ENCODE peak calls at places on chromosomes 16 and 17, in ten cellular contexts. O is A549, P is K562, H is stomach, M is transverse colon, B is esophagus muscularis mucosa, R is HepG2, F is tibial nerve, X is sigmoid colon, Y is SK-N-SH. N is an unnamed sample. For H3K4me1, the result is how much of the 10 kb centered on the place peaks cover.

GRCh38 chr16:85528528-85529387 is 84.4 kb upstream of the GSE1 start:
- DNase-seq in X (peak), Y (peak), B (no peak), P (peak), M (no peak), F (no peak), O (peak), R (no peak), H (no peak), N (no peak)

GRCh38 chr17:76461765-76462555 is 5.4 kb upstream of the AANAT start:
- DNase-seq in Y (no peak), M (no peak), B (no peak), H (no peak), X (no peak), P (no peak), F (no peak), O (no peak), R (no peak), N (no peak)

GRCh38 chr16:50884066-50884860 is 142.4 kb downstream of the CYLD start:
- DNase-seq in F (no peak), R (peak), B (peak), X (no peak), H (no peak), Y (peak), O (peak), P (peak), M (no peak), N (no peak)

GRCh38 chr17:73138541-73139138 is 26.2 kb upstream of the SSTR2 start:
- DNase-seq in O (no peak), B (no peak), M (no peak), R (no peak), F (no peak), X (no peak), Y (no peak), P (no peak), H (no peak), N (no peak)

GRCh38 chr17:40824015-40824832 is 1.8 kb upstream of the KRT10 start:
- DNase-seq in F (no peak), B (no peak), H (no peak), X (no peak), O (no peak), Y (no peak), R (no peak), M (no peak), P (no peak), N (no peak)

GRCh38 chr17:32484041-32484461 is 2.7 kb upstream of the CDK5R1 start:
- DNase-seq in B (no peak), O (no peak), H (no peak), F (no peak), M (no peak), R (no peak), P (no peak), Y (peak), X (no peak), N (no peak)

GRCh38 chr17:76493505-76494167 is 7.6 kb downstream of the RHBDF2 start:
- DNase-seq in B (no peak), R (no peak), X (no peak), F (no peak), O (no peak), H (peak), M (peak), Y (no peak), P (no peak), N (no peak)

GRCh38 chr16:16780588-16780987 is 401.6 kb downstream of the NPIPA7 start:
- DNase-seq in Y (no peak), O (no peak), R (no peak), P (peak), X (no peak), H (no peak), M (no peak), F (no peak), B (no peak), N (no peak)

GRCh38 chr17:43581581-43581980 is 35.4 kb upstream of the ETV4 start:
- DNase-seq in Y (no peak), R (peak), X (no peak), M (peak), P (no peak), H (no peak), O (no peak), B (no peak), F (no peak), N (no peak)

GRCh38 chr17:19264277-19264676 is 27.1 kb downstream of the EPN2 start:
- DNase-seq in H (no peak), P (no peak), F (no peak), Y (no peak), X (no peak), B (no peak), M (no peak), R (no peak), O (no peak), N (no peak)

GRCh38 chr17:48374650-48375230 is 55.3 kb downstream of the SKAP1 start:
- DNase-seq in P (peak), Y (peak), F (no peak), X (no peak), H (peak), O (peak), M (peak), B (no peak), R (peak), N (no peak)

GRCh38 chr16:74868501-74868900 is 93.9 kb upstream of the FA2H start:
- DNase-seq in X (no peak), H (no peak), R (peak), Y (no peak), B (no peak), F (no peak), O (no peak), P (no peak), M (no peak), N (no peak)

GRCh38 chr17:48791128-48792032 is 25.6 kb downstream of the TTLL6 start:
- DNase-seq in B (peak), X (peak), O (peak), F (peak), H (peak), P (peak), R (peak), Y (peak), M (peak), N (peak)

GRCh38 chr17:72639711-72640110 is 452.8 kb downstream of the SLC39A11 start:
- DNase-seq in R (no peak), B (no peak), O (no peak), Y (no peak), X (no peak), F (no peak), M (no peak), H (no peak), P (no peak), N (no peak)

GRCh38 chr16:66265556-66266133 is 100.8 kb upstream of the CDH5 start:
- DNase-seq in P (no peak), M (no peak), B (no peak), F (no peak), R (no peak), Y (no peak), X (peak), H (no peak), O (no peak), N (no peak)

GRCh38 chr17:60661489-60661888 is 16.2 kb upstream of the BCAS3 start:
- DNase-seq in O (no peak), X (no peak), M (no peak), P (no peak), F (no peak), B (no peak), Y (no peak), H (no peak), R (no peak), N (no peak)

GRCh38 chr16:15439102-15439501 is 4.7 kb downstream of the BMERB1 start:
- DNase-seq in Y (no peak), O (no peak), X (no peak), F (no peak), B (no peak), P (no peak), R (no peak), H (no peak), M (no peak), N (no peak)

GRCh38 chr16:278863-279366 is 1.5 kb upstream of the ARHGDIG start:
- DNase-seq in X (no peak), Y (no peak), O (peak), F (no peak), R (peak), P (peak), H (peak), B (no peak), M (no peak), N (no peak)

GRCh38 chr17:42050360-42051012 is at the start of gene C17orf113:
- DNase-seq in P (peak), F (no peak), X (peak), Y (peak), H (peak), M (peak), O (peak), R (peak), B (no peak), N (peak)

GRCh38 chr17:28759296-28759865 is 15.6 kb downstream of the TRAF4 start:
- DNase-seq in Y (no peak), H (no peak), M (no peak), P (no peak), O (no peak), B (no peak), X (peak), R (no peak), F (no peak), N (no peak)

GRCh38 chr16:47069291-47069690 is 74.5 kb downstream of the NETO2 start:
- DNase-seq in F (no peak), H (no peak), P (no peak), X (no peak), O (no peak), B (no peak), Y (no peak), M (no peak), R (no peak), N (no peak)

GRCh38 chr17:44956998-44957981 is 9.7 kb upstream of the KIF18B start:
- DNase-seq in H (no peak), P (no peak), F (no peak), O (no peak), X (peak), B (no peak), R (no peak), Y (peak), M (no peak), N (no peak)

GRCh38 chr16:1639840-1640239 is 27.7 kb downstream of the CRAMP1 start:
- DNase-seq in F (no peak), X (no peak), Y (no peak), M (no peak), P (no peak), O (no peak), B (no peak), H (no peak), R (no peak), N (no peak)

GRCh38 chr16:2834968-2835367 is 4.9 kb downstream of the ZG16B start:
- DNase-seq in B (no peak), F (no peak), Y (no peak), R (no peak), P (no peak), H (no peak), O (no peak), M (no peak), X (no peak), N (no peak)

GRCh38 chr16:67158637-67159600 is 790 bp downstream of the TRADD start:
- DNase-seq in M (peak), H (peak), P (peak), X (no peak), R (peak), B (no peak), O (peak), F (no peak), Y (peak), N (peak)

GRCh38 chr16:87333101-87333500 is 15.9 kb upstream of the C16orf95 start:
- DNase-seq in X (no peak), Y (no peak), B (no peak), F (no peak), H (no peak), M (no peak), P (no peak), R (no peak), O (no peak), N (no peak)

GRCh38 chr17:53924530-53925455 is 102.1 kb downstream of the KIF2B start:
- DNase-seq in P (no peak), H (no peak), R (peak), O (peak), M (no peak), Y (no peak), B (no peak), X (no peak), F (no peak), N (no peak)

GRCh38 chr16:67277294-67277998 is 1.9 kb upstream of the PLEKHG4 start:
- DNase-seq in X (peak), B (no peak), H (no peak), Y (no peak), R (peak), F (no peak), P (peak), M (peak), O (peak), N (peak)

GRCh38 chr17:48125829-48126612 is 18.5 kb downstream of the SNX11 start:
- DNase-seq in X (no peak), O (no peak), P (no peak), M (no peak), H (no peak), F (no peak), B (no peak), Y (peak), R (no peak), N (no peak)

GRCh38 chr17:55366020-55366481 is 55.6 kb downstream of the MMD start:
- DNase-seq in X (no peak), Y (peak), F (no peak), B (no peak), R (no peak), O (no peak), H (no peak), M (no peak), P (no peak), N (no peak)

GRCh38 chr17:1160591-1161041 is 19.2 kb downstream of the ABR start:
- DNase-seq in O (no peak), B (no peak), R (no peak), H (no peak), X (no peak), P (no peak), M (no peak), Y (no peak), F (no peak), N (no peak)
- TF ChIP-seq EP300 in O (no peak), B (no peak), R (no peak), H (no peak), X (no peak), P (no peak), M (no peak), Y (no peak), F (no peak), N (no peak)

GRCh38 chr17:27512511-27513346 is 56.5 kb downstream of the KSR1 start:
- DNase-seq in R (no peak), B (no peak), P (no peak), F (no peak), M (no peak), O (no peak), Y (no peak), X (no peak), H (no peak), N (no peak)

GRCh38 chr17:27513849-27514248 is 57.6 kb downstream of the KSR1 start:
- DNase-seq in R (no peak), O (no peak), M (no peak), Y (no peak), B (no peak), X (no peak), H (no peak), F (no peak), P (no peak), N (no peak)

GRCh38 chr17:27511921-27512320 is 55.7 kb downstream of the KSR1 start:
- DNase-seq in P (no peak), Y (no peak), O (no peak), B (no peak), R (no peak), H (no peak), X (no peak), M (no peak), F (no peak), N (no peak)

GRCh38 chr17:27514595-27515413 is 58.6 kb downstream of the KSR1 start:
- DNase-seq in X (no peak), R (no peak), Y (no peak), O (no peak), M (no peak), H (no peak), B (no peak), P (no peak), F (no peak), N (no peak)

GRCh38 chr17:27511154-27511553 is 54.9 kb downstream of the KSR1 start:
- DNase-seq in X (no peak), R (no peak), F (no peak), H (no peak), B (no peak), M (no peak), Y (no peak), O (no peak), P (no peak), N (no peak)
- H3K4me1 ChIP-seq in X (under half), R (under half), F (half or more), H (under half), B (under half), M (under half), Y (under half), O (under half), P (under half), N (under half)

GRCh38 chr16:58018803-58019202 is 6.8 kb upstream of the MMP15 start:
- DNase-seq in R (no peak), F (no peak), X (no peak), O (no peak), B (no peak), Y (peak), M (no peak), P (no peak), H (no peak), N (no peak)
- TF ChIP-seq CTCF in R (peak), F (no peak), X (no peak), O (peak), B (no peak), Y (no peak), M (no peak), P (peak), H (no peak), N (no peak)

GRCh38 chr17:82803185-82803584 is 36.6 kb downstream of the ZNF750 start:
- DNase-seq in M (no peak), H (no peak), F (no peak), X (no peak), P (no peak), Y (no peak), R (no peak), B (no peak), O (no peak), N (no peak)
- TF ChIP-seq EP300 in M (no peak), H (no peak), F (no peak), X (no peak), P (no peak), Y (no peak), R (no peak), B (no peak), O (no peak), N (no peak)

DNA sequence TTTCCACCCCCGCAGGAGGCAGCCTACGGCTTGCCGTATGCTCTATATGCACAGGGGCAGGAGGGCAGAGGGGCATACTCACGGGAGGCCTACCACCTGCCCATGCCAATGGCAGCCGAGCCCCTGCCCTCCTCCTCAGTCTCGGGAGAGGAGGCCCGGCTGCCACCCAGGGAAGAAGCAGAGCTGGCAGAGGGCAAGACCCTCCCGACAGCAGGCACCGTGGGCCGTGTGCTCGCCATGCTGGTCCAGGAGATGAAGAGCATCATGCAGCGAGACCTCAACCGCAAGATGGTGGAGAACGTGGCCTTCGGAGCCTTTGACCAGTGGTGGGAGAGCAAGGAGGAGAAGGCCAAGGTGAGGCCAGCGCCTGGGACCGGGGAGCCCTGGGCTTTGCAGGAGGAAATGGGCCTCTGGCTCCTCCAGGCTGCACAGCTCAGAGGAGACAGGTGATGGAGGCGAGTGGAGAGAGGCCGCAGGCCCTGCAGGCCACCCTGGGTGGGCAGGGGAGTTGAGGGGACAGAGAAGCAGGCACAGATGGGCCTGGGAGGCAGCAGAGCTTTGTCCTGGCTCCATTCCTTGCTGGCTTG is 8.6 kb downstream of the SETD1A start:
- DNase-seq in X (no peak), O (no peak), M (no peak), F (no peak), R (no peak), P (no peak), Y (no peak), H (no peak), B (no peak), N (no peak)
- H3K4me1 ChIP-seq in X (under half), O (under half), M (under half), F (under half), R (under half), P (under half), Y (under half), H (under half), B (under half), N (under half)

GRCh38 chr17:65455972-65456343 is 105.5 kb downstream of the AXIN2 start:
- DNase-seq in P (no peak), X (no peak), H (no peak), O (peak), M (peak), B (no peak), F (no peak), Y (peak), R (peak), N (peak)
- TF ChIP-seq CTCF in P (no peak), X (no peak), H (no peak), O (peak), M (peak), B (peak), F (no peak), Y (peak), R (peak), N (no peak)

GRCh38 chr17:78665952-78666920 is 89.0 kb upstream of the DNAH17 start:
- DNase-seq in O (no peak), F (no peak), X (no peak), P (peak), H (no peak), M (no peak), R (peak), Y (no peak), B (no peak), N (no peak)

GRCh38 chr17:78667091-78667490 is 89.9 kb upstream of the DNAH17 start:
- DNase-seq in X (no peak), B (no peak), Y (no peak), P (no peak), R (no peak), O (no peak), M (no peak), F (no peak), H (no peak), N (no peak)

GRCh38 chr17:78667741-78668640 is 90.8 kb upstream of the DNAH17 start:
- DNase-seq in O (no peak), M (no peak), B (no peak), H (no peak), X (no peak), Y (no peak), P (no peak), F (no peak), R (no peak), N (no peak)

GRCh38 chr17:78664476-78665384 is 87.5 kb upstream of the DNAH17 start:
- DNase-seq in B (no peak), F (no peak), M (no peak), P (peak), H (no peak), O (no peak), X (no peak), R (peak), Y (no peak), N (no peak)

GRCh38 chr17:78665385-78665951 is 88.3 kb upstream of the DNAH17 start:
- DNase-seq in B (no peak), Y (no peak), X (no peak), P (no peak), H (no peak), R (no peak), M (no peak), F (no peak), O (no peak), N (no peak)
- TF ChIP-seq EP300 in B (no peak), Y (no peak), X (no peak), P (no peak), H (no peak), R (no peak), M (no peak), F (no peak), O (no peak), N (no peak)

GRCh38 chr16:69313469-69313868 is 2.3 kb downstream of the VPS4A start:
- DNase-seq in X (no peak), B (no peak), R (no peak), Y (no peak), P (no peak), F (no peak), H (no peak), M (no peak), O (no peak), N (no peak)
- H3K4me1 ChIP-seq in X (under half), B (under half), R (under half), Y (under half), P (under half), F (under half), H (under half), M (under half), O (under half), N (under half)

GRCh38 chr17:17496189-17497064 is at the start of gene RASD1:
- DNase-seq in R (peak), O (peak), Y (peak), B (peak), F (peak), H (peak), M (peak), P (peak), X (peak), N (peak)
- TF ChIP-seq CTCF in R (peak), O (peak), Y (peak), B (peak), F (peak), H (no peak), M (peak), P (peak), X (peak), N (peak)

N was measured in ovary.